ENCODE peak calls at places on chromosomes 16 and 17, in seven cellular contexts. O, M, R, X, P, D and E are unnamed samples.

GRCh38 chr17:42819939-42820535 is 4.0 kb downstream of the BECN1 start:
- DNase-seq in P (peak), M (no peak), O (no peak), D (peak), R (no peak), X (peak), E (peak)

GRCh38 chr16:20114356-20114755 is 40.7 kb upstream of the GPR139 start:
- DNase-seq in R (no peak), M (peak), X (no peak), D (peak), P (no peak), O (no peak), E (no peak)

GRCh38 chr16:12145918-12146317 is 169.4 kb downstream of the SNX29 start:
- DNase-seq in O (no peak), X (no peak), M (no peak), P (no peak), R (no peak), D (no peak), E (no peak)

GRCh38 chr17:951388-952132 is 28.0 kb downstream of the NXN start:
- DNase-seq in P (no peak), O (no peak), X (peak), D (peak), R (peak), M (no peak), E (no peak)

GRCh38 chr16:81376880-81377279 is 62.1 kb downstream of the GAN start:
- DNase-seq in O (no peak), P (no peak), M (no peak), D (no peak), R (no peak), X (no peak), E (no peak)

GRCh38 chr17:73546121-73546520 is 98.1 kb downstream of the SDK2 start:
- DNase-seq in D (no peak), M (no peak), R (no peak), O (no peak), X (no peak), P (no peak), E (no peak)

GRCh38 chr17:49388290-49388640 is 26.2 kb upstream of the ZNF652 start:
- DNase-seq in D (no peak), X (no peak), O (no peak), M (no peak), P (no peak), R (no peak), E (peak)

GRCh38 chr16:9316615-9317014 is 225.2 kb downstream of the HAPSTR1 start:
- DNase-seq in P (no peak), O (no peak), M (no peak), X (no peak), R (no peak), D (no peak), E (no peak)

GRCh38 chr17:43044024-43044423 is 19.0 kb downstream of the RND2 start:
- DNase-seq in D (no peak), O (no peak), M (no peak), X (no peak), R (no peak), P (no peak), E (no peak)

GRCh38 chr16:29182501-29182900 is 197.6 kb downstream of the LAT start:
- DNase-seq in R (no peak), M (no peak), X (no peak), O (no peak), P (no peak), D (no peak), E (no peak)

GRCh38 chr17:64573214-64573613 is 66.4 kb downstream of the CEP95 start:
- DNase-seq in P (no peak), D (peak), R (no peak), M (no peak), O (no peak), X (no peak), E (no peak)

GRCh38 chr17:32985357-32985756 is 6.3 kb upstream of the SPACA3 start:
- DNase-seq in M (no peak), X (no peak), R (no peak), D (no peak), P (no peak), O (no peak), E (no peak)

GRCh38 chr16:68356249-68356918 is 45.6 kb downstream of the PRMT7 start:
- DNase-seq in M (no peak), R (no peak), P (no peak), X (no peak), D (no peak), O (no peak), E (no peak)

GRCh38 chr16:2295056-2295798 is 27.3 kb upstream of the RNPS1 start:
- DNase-seq in R (no peak), D (no peak), O (no peak), P (no peak), M (no peak), X (no peak), E (no peak)

GRCh38 chr16:68275611-68276191 is 11.4 kb downstream of the SLC7A6 start:
- DNase-seq in X (no peak), O (no peak), P (peak), D (no peak), M (no peak), R (no peak), E (no peak)

GRCh38 chr17:64627797-64628196 is 34.3 kb downstream of the SMURF2 start:
- DNase-seq in D (no peak), O (no peak), X (no peak), R (no peak), M (no peak), P (no peak), E (no peak)

GRCh38 chr17:77840156-77840555 is 118.3 kb upstream of the TNRC6C start:
- DNase-seq in M (no peak), O (no peak), R (no peak), X (no peak), D (no peak), P (no peak), E (no peak)

GRCh38 chr16:84765606-84766580 is 53.9 kb upstream of the CRISPLD2 start:
- DNase-seq in O (no peak), D (no peak), P (no peak), R (no peak), X (no peak), M (no peak), E (no peak)